ENCODE peak calls at places on chromosomes 5 and 9, in eight cellular contexts. V, D, M, Z, R, C, O and J are unnamed samples.

GRCh38 chr5:172901012-172901780 is 58.0 kb upstream of the RPL26L1 start:
- DNase-seq in M (no peak), O (no peak), C (peak), Z (no peak), V (no peak), D (no peak), R (no peak), J (no peak)

GRCh38 chr5:82276800-82277612 is 1.1 kb downstream of the RPS23 start:
- DNase-seq in R (no peak), C (no peak), V (no peak), O (no peak), D (no peak), Z (no peak), M (no peak), J (no peak)

GRCh38 chr9:97714435-97714834 is 17.3 kb upstream of the XPA start:
- DNase-seq in R (no peak), Z (no peak), D (no peak), V (no peak), C (peak), O (no peak), M (no peak), J (no peak)

GRCh38 chr5:54610197-54610898 is 92.8 kb downstream of the SNX18 start:
- DNase-seq in R (no peak), Z (no peak), O (no peak), M (no peak), V (no peak), C (peak), D (no peak), J (no peak)

GRCh38 chr9:133333011-133333410 is 3.0 kb downstream of the SURF6 start:
- DNase-seq in M (no peak), V (no peak), R (no peak), O (no peak), D (no peak), C (no peak), Z (no peak), J (no peak)

GRCh38 chr9:34592895-34593601 is 3.5 kb upstream of the CNTFR start:
- DNase-seq in O (no peak), R (no peak), C (peak), M (peak), D (no peak), Z (peak), V (no peak), J (no peak)

GRCh38 chr5:6453937-6454560 is 5.4 kb downstream of the UBE2QL1 start:
- DNase-seq in O (no peak), M (no peak), C (no peak), Z (no peak), V (no peak), R (no peak), D (no peak), J (no peak)

GRCh38 chr5:98433022-98433421 is 340.4 kb upstream of the RGMB start:
- DNase-seq in D (no peak), R (no peak), O (no peak), V (no peak), M (no peak), C (peak), Z (no peak), J (no peak)

GRCh38 chr9:124220551-124221451 is 36.9 kb upstream of the NEK6 start:
- DNase-seq in R (peak), V (no peak), Z (no peak), M (no peak), D (no peak), O (no peak), C (peak), J (no peak)

GRCh38 chr5:179284751-179285191 is 60.5 kb downstream of the ADAMTS2 start:
- DNase-seq in C (no peak), V (no peak), D (no peak), R (no peak), M (no peak), O (no peak), Z (no peak), J (no peak)

GRCh38 chr5:9197881-9198260 is 348.0 kb downstream of the SEMA5A start:
- DNase-seq in V (no peak), M (no peak), Z (no peak), O (no peak), D (no peak), R (no peak), C (peak), J (no peak)

GRCh38 chr5:110884005-110884404 is 145.2 kb downstream of the SLC25A46 start:
- DNase-seq in O (no peak), C (peak), R (no peak), D (no peak), M (no peak), Z (no peak), V (no peak), J (no peak)

GRCh38 chr9:121786543-121786948 is 135.1 kb downstream of the DAB2IP start:
- DNase-seq in M (no peak), D (no peak), R (no peak), C (no peak), Z (no peak), V (no peak), O (no peak), J (no peak)

GRCh38 chr5:93395891-93396465 is 185.0 kb downstream of the NR2F1-AS1 start:
- DNase-seq in O (no peak), R (no peak), C (no peak), Z (no peak), V (no peak), D (no peak), M (no peak), J (no peak)

GRCh38 chr5:98463676-98464075 is 309.8 kb upstream of the RGMB start:
- DNase-seq in D (no peak), C (no peak), R (no peak), V (no peak), Z (no peak), O (no peak), M (no peak), J (no peak)

GRCh38 chr5:66821626-66822429 is 225.6 kb downstream of the MAST4 start:
- DNase-seq in R (no peak), Z (no peak), C (no peak), V (no peak), D (no peak), M (no peak), O (no peak), J (no peak)

GRCh38 chr9:99809586-99810357 is 11.9 kb upstream of the NR4A3 start:
- DNase-seq in C (peak), Z (no peak), D (no peak), O (no peak), V (no peak), M (peak), R (no peak), J (no peak)

GRCh38 chr5:39422886-39423285 is 1.9 kb downstream of the DAB2 start:
- DNase-seq in R (no peak), M (no peak), C (no peak), V (no peak), D (no peak), Z (no peak), O (no peak), J (no peak)

GRCh38 chr5:168409601-168410458 is 76.4 kb upstream of the RARS1 start:
- DNase-seq in O (no peak), R (no peak), C (peak), Z (no peak), D (no peak), V (no peak), M (no peak), J (no peak)

GRCh38 chr5:56735845-56736641 is 79.3 kb upstream of the MAP3K1 start:
- DNase-seq in R (no peak), V (no peak), C (no peak), O (no peak), Z (no peak), M (peak), D (no peak), J (no peak)

GRCh38 chr9:128081052-128081451 is 13.0 kb downstream of the SLC25A25 start:
- DNase-seq in M (no peak), C (peak), D (no peak), V (no peak), Z (no peak), O (no peak), R (no peak), J (no peak)

GRCh38 chr5:180343846-180344327 is 9.2 kb downstream of the GFPT2 start:
- DNase-seq in D (no peak), Z (no peak), C (peak), R (no peak), V (no peak), M (no peak), O (no peak), J (no peak)

GRCh38 chr5:115377468-115378217 is 81.2 kb upstream of the CCDC112 start:
- DNase-seq in M (no peak), Z (no peak), O (no peak), V (no peak), D (no peak), C (peak), R (no peak), J (no peak)

GRCh38 chr9:111704503-111704902 is 43.1 kb downstream of the GNG10 start:
- DNase-seq in M (no peak), Z (no peak), V (no peak), O (no peak), R (no peak), C (no peak), D (no peak), J (no peak)

GRCh38 chr5:59584858-59585846 is 308.4 kb downstream of the PDE4D start:
- DNase-seq in R (no peak), Z (no peak), C (no peak), O (no peak), D (no peak), M (no peak), V (no peak), J (no peak)

GRCh38 chr9:107251756-107252322 is 31.2 kb upstream of the RAD23B start:
- DNase-seq in O (no peak), R (peak), D (no peak), Z (peak), C (peak), M (no peak), V (no peak), J (no peak)

GRCh38 chr5:134025786-134026185 is 21.0 kb upstream of the VDAC1 start:
- DNase-seq in O (no peak), D (no peak), Z (no peak), M (no peak), R (no peak), V (no peak), C (no peak), J (no peak)

GRCh38 chr9:134644715-134645606 is 3.4 kb downstream of the COL5A1 start:
- DNase-seq in M (no peak), Z (peak), R (no peak), D (no peak), V (no peak), C (peak), O (no peak), J (no peak)

GRCh38 chr9:95620296-95620695 is 103.5 kb upstream of the PTCH1 start:
- DNase-seq in M (no peak), Z (no peak), O (no peak), D (no peak), R (no peak), C (no peak), V (no peak), J (no peak)

GRCh38 chr5:93342563-93343061 is 238.4 kb downstream of the NR2F1-AS1 start:
- DNase-seq in O (no peak), V (no peak), R (no peak), C (no peak), D (no peak), Z (no peak), M (no peak), J (no peak)

GRCh38 chr5:61732376-61732775 is 400.3 kb downstream of the ZSWIM6 start:
- DNase-seq in O (no peak), D (no peak), Z (no peak), R (no peak), M (peak), C (no peak), V (no peak), J (no peak)

GRCh38 chr5:132059043-132059695 is 1.3 kb upstream of the IL3 start:
- DNase-seq in D (peak), C (no peak), Z (peak), R (no peak), O (no peak), M (no peak), V (peak), J (peak)

GRCh38 chr9:124260769-124261603 is 3.2 kb downstream of the NEK6 start:
- DNase-seq in C (peak), O (no peak), D (no peak), Z (no peak), M (no peak), R (no peak), V (no peak), J (no peak)

GRCh38 chr9:20570086-20570485 is 52.2 kb downstream of the MLLT3 start:
- DNase-seq in M (no peak), V (no peak), Z (no peak), C (peak), D (no peak), O (no peak), R (no peak), J (no peak)

GRCh38 chr5:117455236-117456233 is 880.9 kb upstream of the SEMA6A start:
- DNase-seq in O (no peak), Z (no peak), D (peak), C (no peak), V (no peak), M (peak), R (no peak), J (peak)